ENCODE peak calls at places on chromosomes 11 and 22, in four cellular contexts. One of them, this sample, is unnamed. For H3K36me3, the result is how much of the 10 kb centered on the place peaks cover.

GRCh38 chr22:24410110-24410856 is 17.1 kb upstream of the ADORA2A start:
- DNase-seq in cardiac muscle cell: no peak
- DNase-seq in spleen: no peak
- DNase-seq in astrocyte: peak
- DNase-seq in this sample: no peak

GRCh38 chr11:44852159-44852707 is 98.5 kb downstream of the TP53I11 start:
- DNase-seq in spleen: no peak
- DNase-seq in cardiac muscle cell: no peak
- DNase-seq in astrocyte: no peak
- DNase-seq in this sample: no peak

GRCh38 chr11:27444801-27445215 is 27.8 kb downstream of the LGR4 start:
- DNase-seq in spleen: no peak
- DNase-seq in cardiac muscle cell: no peak
- DNase-seq in astrocyte: no peak
- DNase-seq in this sample: no peak

GRCh38 chr22:20243545-20244249 is 24.4 kb downstream of the RTN4R start:
- DNase-seq in cardiac muscle cell: peak
- DNase-seq in spleen: peak
- DNase-seq in astrocyte: peak
- DNase-seq in this sample: peak

GRCh38 chr22:44587004-44587793 is 89.2 kb upstream of the RTL6 start:
- DNase-seq in astrocyte: peak
- DNase-seq in cardiac muscle cell: no peak
- DNase-seq in spleen: peak
- DNase-seq in this sample: peak

GRCh38 chr11:16924826-16925494 is 89.3 kb downstream of the PLEKHA7 start:
- DNase-seq in spleen: no peak
- DNase-seq in astrocyte: peak
- DNase-seq in cardiac muscle cell: peak
- DNase-seq in this sample: peak

GRCh38 chr11:66907751-66908173 is 50.4 kb downstream of the PC start:
- DNase-seq in cardiac muscle cell: no peak
- DNase-seq in astrocyte: no peak
- DNase-seq in spleen: no peak
- DNase-seq in this sample: no peak

GRCh38 chr22:40156001-40156516 is 21.7 kb upstream of the TNRC6B start:
- DNase-seq in cardiac muscle cell: peak
- DNase-seq in astrocyte: peak
- DNase-seq in spleen: no peak
- DNase-seq in this sample: no peak

GRCh38 chr22:23685205-23685784 is 5.5 kb upstream of the RGL4 start:
- DNase-seq in cardiac muscle cell: no peak
- DNase-seq in spleen: no peak
- DNase-seq in astrocyte: peak
- DNase-seq in this sample: no peak

GRCh38 chr11:94283678-94284077 is 20.7 kb upstream of the IZUMO1R start:
- DNase-seq in spleen: no peak
- DNase-seq in cardiac muscle cell: no peak
- DNase-seq in astrocyte: no peak
- DNase-seq in this sample: no peak

GRCh38 chr22:48961705-48962104 is 866.0 kb downstream of the BRD1 start:
- DNase-seq in cardiac muscle cell: no peak
- DNase-seq in spleen: no peak
- DNase-seq in astrocyte: no peak
- DNase-seq in this sample: no peak

GRCh38 chr11:104523611-104524010 is 359.7 kb upstream of the PDGFD start:
- DNase-seq in cardiac muscle cell: no peak
- DNase-seq in astrocyte: no peak
- DNase-seq in spleen: no peak
- DNase-seq in this sample: no peak

GRCh38 chr11:117932426-117932825 is 3.2 kb upstream of the TMPRSS13 start:
- DNase-seq in spleen: peak
- DNase-seq in cardiac muscle cell: no peak
- DNase-seq in astrocyte: no peak
- DNase-seq in this sample: no peak

GRCh38 chr11:97912629-97913028 is 1108.1 kb upstream of the CNTN5 start:
- DNase-seq in astrocyte: no peak
- DNase-seq in cardiac muscle cell: no peak
- DNase-seq in spleen: no peak
- DNase-seq in this sample: no peak

GRCh38 chr11:115501895-115502589 is 2.2 kb downstream of the CADM1 start:
- DNase-seq in cardiac muscle cell: peak
- DNase-seq in spleen: no peak
- DNase-seq in astrocyte: peak
- DNase-seq in this sample: no peak

GRCh38 chr11:71060358-71060757 is 192.0 kb downstream of the SHANK2 start:
- DNase-seq in astrocyte: no peak
- DNase-seq in cardiac muscle cell: no peak
- DNase-seq in spleen: no peak
- DNase-seq in this sample: no peak

GRCh38 chr11:48184452-48184851 is 32.2 kb upstream of the OR4B1 start:
- DNase-seq in spleen: no peak
- DNase-seq in cardiac muscle cell: no peak
- DNase-seq in astrocyte: no peak
- DNase-seq in this sample: no peak
- TF ChIP-seq CTCF in spleen: no peak
- TF ChIP-seq CTCF in cardiac muscle cell: no peak
- TF ChIP-seq CTCF in astrocyte: no peak
- TF ChIP-seq CTCF in this sample: no peak

DNA sequence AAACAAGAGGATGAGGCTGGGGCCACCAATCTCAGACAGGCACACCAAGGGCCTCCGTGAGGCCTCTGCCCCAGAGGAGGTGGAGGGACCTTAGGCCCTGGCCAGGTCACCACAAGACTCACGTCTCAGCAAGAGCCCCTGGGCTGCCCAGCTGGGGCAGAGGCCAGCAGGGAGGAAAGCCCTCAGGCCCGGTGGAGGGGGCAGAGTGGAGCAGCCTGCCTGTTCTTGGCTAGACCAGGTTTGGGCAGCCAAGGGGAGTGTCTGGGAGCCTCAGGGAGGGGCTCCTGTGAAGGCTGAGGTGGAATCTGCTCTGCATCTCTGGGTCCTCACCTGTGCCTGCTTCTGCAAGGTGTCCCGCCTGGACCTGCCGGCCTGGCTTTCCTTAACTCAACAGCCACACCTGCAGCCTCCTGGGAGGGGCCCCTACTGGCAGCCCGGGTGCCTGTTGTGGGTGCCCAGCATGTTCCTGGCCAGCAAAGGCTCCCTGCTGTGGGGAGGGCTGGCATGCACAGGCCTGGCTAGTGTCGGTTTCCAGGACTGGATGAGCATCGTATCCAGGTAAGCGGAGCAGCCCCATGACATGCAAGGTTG is 11.9 kb downstream of the TTLL12 start:
- DNase-seq in cardiac muscle cell: no peak
- DNase-seq in astrocyte: no peak
- DNase-seq in spleen: peak
- DNase-seq in this sample: no peak
- H3K36me3 ChIP-seq in cardiac muscle cell: under half
- H3K36me3 ChIP-seq in astrocyte: under half
- H3K36me3 ChIP-seq in spleen: half or more
- H3K36me3 ChIP-seq in this sample: half or more

DNA sequence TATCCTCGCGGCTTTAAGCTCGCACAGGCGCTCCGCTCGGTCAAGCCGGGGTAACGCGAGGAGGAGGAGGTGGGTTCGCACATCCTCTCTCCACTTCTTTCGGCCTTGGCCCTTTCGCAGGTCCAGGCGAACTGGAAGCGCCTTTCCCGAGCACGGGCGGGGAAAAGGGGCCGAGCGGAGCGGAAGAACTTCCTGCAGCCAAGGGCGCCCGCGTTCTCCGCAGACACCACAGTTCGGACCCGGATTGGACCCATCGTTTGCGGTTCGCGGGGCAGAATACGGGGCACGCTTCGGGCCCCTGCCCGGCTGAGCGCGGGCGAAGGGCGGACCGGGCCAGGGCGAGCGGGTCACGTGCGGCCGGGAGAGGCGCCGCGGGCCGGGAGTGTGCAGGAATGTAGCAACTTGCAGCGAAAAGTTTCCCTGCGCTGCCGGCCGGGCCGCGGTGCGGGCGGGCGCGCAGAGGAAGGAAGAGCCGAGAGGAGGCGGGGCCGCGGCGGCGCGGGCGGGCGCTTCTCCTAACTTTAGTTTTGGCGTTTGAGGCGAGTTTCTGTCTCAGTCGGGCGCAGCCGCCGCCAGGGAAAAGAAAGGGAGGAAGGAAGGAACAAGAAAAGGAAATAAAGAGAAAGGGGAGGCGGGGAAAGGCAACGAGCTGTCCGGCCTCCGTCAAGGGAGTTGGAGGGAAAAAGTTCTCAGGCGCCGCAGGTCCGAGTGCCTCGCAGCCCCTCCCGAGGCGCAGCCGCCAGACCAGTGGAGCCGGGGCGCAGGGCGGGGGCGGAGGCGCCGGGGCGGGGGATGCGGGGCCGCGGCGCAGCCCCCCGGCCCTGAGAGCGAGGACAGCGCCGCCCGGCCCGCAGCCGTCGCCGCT is at the start of gene YAP1:
- DNase-seq in spleen: peak
- DNase-seq in cardiac muscle cell: peak
- DNase-seq in astrocyte: peak
- DNase-seq in this sample: peak
- TF ChIP-seq CTCF in spleen: no peak
- TF ChIP-seq CTCF in cardiac muscle cell: no peak
- TF ChIP-seq CTCF in astrocyte: no peak
- TF ChIP-seq CTCF in this sample: no peak

GRCh38 chr22:35804421-35804820 is 86.7 kb downstream of the APOL5 start:
- DNase-seq in spleen: no peak
- DNase-seq in cardiac muscle cell: no peak
- DNase-seq in astrocyte: no peak
- DNase-seq in this sample: no peak

GRCh38 chr22:35808377-35808776 is 90.7 kb downstream of the APOL5 start:
- DNase-seq in cardiac muscle cell: no peak
- DNase-seq in astrocyte: no peak
- DNase-seq in spleen: no peak
- DNase-seq in this sample: no peak

GRCh38 chr22:35802885-35803284 is 85.2 kb downstream of the APOL5 start:
- DNase-seq in spleen: no peak
- DNase-seq in astrocyte: no peak
- DNase-seq in cardiac muscle cell: no peak
- DNase-seq in this sample: no peak

GRCh38 chr22:35809816-35810215 is 92.1 kb downstream of the APOL5 start:
- DNase-seq in cardiac muscle cell: no peak
- DNase-seq in astrocyte: no peak
- DNase-seq in spleen: no peak
- DNase-seq in this sample: no peak

DNA sequence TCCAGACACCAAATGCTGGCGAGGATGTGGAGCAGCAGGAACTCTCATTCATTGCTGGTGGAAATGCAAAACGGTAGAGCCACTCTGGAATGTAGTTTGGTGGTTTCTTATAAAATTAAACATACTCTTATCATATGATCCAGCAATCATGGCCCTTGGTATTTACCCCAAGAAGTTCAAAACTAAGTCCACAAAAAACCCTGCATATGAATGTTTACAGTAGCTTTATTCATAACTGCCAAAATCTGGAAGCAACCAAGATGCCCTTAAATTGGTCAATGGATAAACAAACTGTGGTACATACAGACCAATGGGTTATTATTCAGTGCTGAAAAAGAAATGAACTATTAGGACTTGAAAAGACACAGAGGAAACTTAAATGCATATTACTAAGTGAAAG is 87.8 kb downstream of the APOL5 start:
- DNase-seq in astrocyte: no peak
- DNase-seq in cardiac muscle cell: no peak
- DNase-seq in spleen: no peak
- DNase-seq in this sample: no peak
- H3K36me3 ChIP-seq in astrocyte: under half
- H3K36me3 ChIP-seq in cardiac muscle cell: under half
- H3K36me3 ChIP-seq in spleen: under half
- H3K36me3 ChIP-seq in this sample: under half

GRCh38 chr11:5394091-5394490 is 10.5 kb downstream of the OR51M1 start:
- DNase-seq in astrocyte: no peak
- DNase-seq in spleen: no peak
- DNase-seq in cardiac muscle cell: no peak
- DNase-seq in this sample: no peak

GRCh38 chr11:5384335-5384734 is 723 bp downstream of the OR51M1 start:
- DNase-seq in astrocyte: no peak
- DNase-seq in cardiac muscle cell: no peak
- DNase-seq in spleen: no peak
- DNase-seq in this sample: no peak

DNA sequence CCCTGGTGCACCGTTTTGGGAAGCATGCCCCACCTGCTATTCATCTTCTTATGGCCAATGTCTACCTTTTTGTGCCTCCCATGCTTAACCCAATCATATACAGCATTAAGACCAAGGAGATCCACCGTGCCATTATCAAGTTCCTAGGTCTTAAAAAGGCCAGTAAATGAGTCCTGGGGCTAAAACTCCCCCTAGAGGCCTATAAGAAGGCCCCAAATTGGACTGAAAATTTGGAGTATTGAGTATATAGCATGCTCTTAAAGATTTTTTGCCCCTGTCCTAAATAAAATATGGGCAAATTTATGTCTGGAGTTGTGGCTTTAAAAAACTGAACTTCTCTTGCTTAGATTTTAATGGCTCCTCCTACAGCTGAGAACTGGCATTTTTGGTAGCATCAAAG is 6.6 kb downstream of the OR51M1 start:
- DNase-seq in astrocyte: no peak
- DNase-seq in spleen: no peak
- DNase-seq in cardiac muscle cell: no peak
- DNase-seq in this sample: no peak
- TF ChIP-seq CTCF in astrocyte: no peak
- TF ChIP-seq CTCF in spleen: no peak
- TF ChIP-seq CTCF in cardiac muscle cell: no peak
- TF ChIP-seq CTCF in this sample: no peak